ENCODE peak calls at places on chromosomes 1 and 21, in four cellular contexts. D, A, W and U are unnamed samples.

GRCh38 chr1:21855257-21856096 is 43.4 kb downstream of the LDLRAD2 start:
- DNase-seq in D (no peak), A (no peak), W (no peak), U (no peak)

GRCh38 chr1:159831696-159832225 is 5.1 kb downstream of the SLAMF8 start:
- DNase-seq in D (no peak), A (no peak), W (no peak), U (no peak)

GRCh38 chr1:119081267-119081666 is 59.2 kb downstream of the WARS2 start:
- DNase-seq in D (no peak), A (no peak), W (peak; percentile 64), U (no peak)

GRCh38 chr1:160204526-160205241 is 500 bp upstream of the PEA15 start:
- DNase-seq in D (no peak), A (no peak), W (no peak), U (peak; percentile 81)

GRCh38 chr1:15386128-15386824 is 23.4 kb upstream of the EFHD2 start:
- DNase-seq in D (no peak), A (peak; percentile 63), W (no peak), U (no peak)

GRCh38 chr1:1116701-1117468 is 996 bp upstream of the C1orf159 start:
- DNase-seq in D (no peak), A (no peak), W (no peak), U (no peak)

GRCh38 chr1:204558467-204558866 is 42.3 kb downstream of the MDM4 start:
- DNase-seq in D (no peak), A (peak; percentile 33), W (no peak), U (no peak)

GRCh38 chr1:25148673-25149300 is 83.5 kb downstream of the SYF2 start:
- DNase-seq in D (no peak), A (peak; percentile 49), W (no peak), U (no peak)

GRCh38 chr21:36461277-36461917 is 18.5 kb downstream of the CLDN14 start:
- DNase-seq in D (no peak), A (no peak), W (no peak), U (no peak)

GRCh38 chr1:33182452-33182851 is 609 bp upstream of the TRIM62 start:
- DNase-seq in D (no peak), A (peak; percentile 48), W (peak; percentile 65), U (no peak)

GRCh38 chr21:34923626-34924025 is 125.5 kb downstream of the RUNX1 start:
- DNase-seq in D (no peak), A (no peak), W (no peak), U (no peak)

GRCh38 chr1:238115852-238116251 is 225.1 kb upstream of the ZP4 start:
- DNase-seq in D (no peak), A (no peak), W (no peak), U (no peak)

GRCh38 chr1:109161836-109162606 is 48.1 kb downstream of the ELAPOR1 start:
- DNase-seq in D (no peak), A (no peak), W (peak; percentile 89), U (peak; percentile 58)

GRCh38 chr1:155455588-155456195 is 106.9 kb downstream of the ASH1L start:
- DNase-seq in D (no peak), A (no peak), W (peak; percentile 46), U (no peak)

GRCh38 chr1:153776352-153776751 is 1.1 kb downstream of the SLC27A3 start:
- DNase-seq in D (no peak), A (peak; percentile 62), W (no peak), U (no peak)

GRCh38 chr1:207949571-207950195 is 38.8 kb upstream of the CD34 start:
- DNase-seq in D (no peak), A (no peak), W (no peak), U (no peak)

GRCh38 chr1:153515504-153516394 is 20.0 kb downstream of the S100A6 start:
- DNase-seq in D (peak; percentile 43), A (no peak), W (no peak), U (no peak)

GRCh38 chr1:41366428-41367101 is 5.3 kb downstream of the FOXO6 start:
- DNase-seq in D (peak; percentile 38), A (peak; percentile 71), W (no peak), U (no peak)

GRCh38 chr1:78676996-78677395 is 27.4 kb downstream of the IFI44 start:
- DNase-seq in D (no peak), A (no peak), W (no peak), U (no peak)

DNA sequence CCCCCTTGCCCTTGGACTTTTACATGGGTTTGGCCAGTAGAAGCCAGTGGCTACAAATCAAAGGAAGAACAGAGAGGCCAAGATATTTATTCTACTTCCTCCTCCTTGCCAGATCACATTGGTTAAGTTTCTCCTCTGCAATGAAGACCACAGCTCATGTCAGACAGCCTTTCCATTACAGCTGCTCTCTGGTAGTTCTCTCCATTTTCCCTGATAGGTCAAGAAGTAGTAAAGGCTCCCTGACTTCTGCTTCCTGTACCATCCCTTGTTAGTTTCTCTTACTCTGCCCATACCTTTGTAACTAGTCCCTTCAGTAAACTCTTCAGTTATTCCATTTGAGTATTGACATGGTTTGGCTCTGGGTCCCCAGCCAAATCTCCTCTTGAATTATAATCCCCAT is 27.8 kb downstream of the NME7 start:
- DNase-seq in D (no peak), A (no peak), W (no peak), U (no peak)
- TF ChIP-seq CHD1 in D (no peak), A (no peak), W (no peak), U (no peak)

GRCh38 chr1:5976231-5976630 is 16.0 kb downstream of the NPHP4 start:
- DNase-seq in D (no peak), A (no peak), W (no peak), U (no peak)

GRCh38 chr1:5974631-5975030 is 17.6 kb downstream of the NPHP4 start:
- DNase-seq in D (no peak), A (no peak), W (no peak), U (no peak)

GRCh38 chr1:5973771-5974170 is 18.5 kb downstream of the NPHP4 start:
- DNase-seq in D (no peak), A (no peak), W (no peak), U (no peak)

GRCh38 chr1:5976726-5977493 is 15.3 kb downstream of the NPHP4 start:
- DNase-seq in D (no peak), A (no peak), W (no peak), U (no peak)

DNA sequence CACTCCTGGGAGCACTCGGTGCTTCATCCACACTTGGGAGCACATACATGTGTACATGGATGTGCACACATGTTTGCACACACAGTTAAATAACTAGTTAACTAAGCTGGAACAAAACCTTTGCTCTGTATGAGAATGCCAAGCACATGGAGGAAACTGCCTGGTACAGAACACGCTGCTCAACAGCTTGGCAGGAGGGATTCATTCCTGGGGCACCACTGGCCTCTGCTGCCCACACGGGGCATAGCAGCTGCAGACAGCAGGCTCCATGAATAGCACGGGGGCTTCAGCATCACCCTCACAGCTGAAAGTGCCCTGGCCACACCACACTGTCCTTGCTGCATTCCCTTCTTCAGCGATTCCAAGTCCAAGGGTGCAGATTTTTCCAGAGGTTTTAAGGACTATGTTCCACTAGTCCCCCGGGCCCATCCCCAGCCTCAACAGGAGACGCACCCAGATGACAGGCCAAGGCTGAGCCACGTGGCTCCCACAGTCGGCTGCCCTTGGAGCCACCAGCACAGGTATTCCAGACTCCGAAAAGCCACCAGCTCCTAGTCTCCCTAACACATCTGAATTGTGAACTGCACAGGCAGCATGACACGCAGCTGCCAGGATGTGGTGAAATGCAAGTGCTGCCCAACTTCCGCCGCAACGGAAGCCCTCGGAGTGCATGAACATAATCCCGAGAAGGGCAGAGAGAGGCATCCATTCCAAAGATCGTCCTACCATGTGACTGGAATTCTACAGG is 16.9 kb downstream of the NPHP4 start:
- DNase-seq in D (no peak), A (peak; percentile 73), W (peak; percentile 64), U (no peak)
- TF ChIP-seq CHD1 in D (no peak), A (no peak), W (no peak), U (no peak)

GRCh38 chr1:157388057-157388456 is 164.3 kb downstream of the FCRL5 start:
- DNase-seq in D (no peak), A (no peak), W (no peak), U (no peak)

DNA sequence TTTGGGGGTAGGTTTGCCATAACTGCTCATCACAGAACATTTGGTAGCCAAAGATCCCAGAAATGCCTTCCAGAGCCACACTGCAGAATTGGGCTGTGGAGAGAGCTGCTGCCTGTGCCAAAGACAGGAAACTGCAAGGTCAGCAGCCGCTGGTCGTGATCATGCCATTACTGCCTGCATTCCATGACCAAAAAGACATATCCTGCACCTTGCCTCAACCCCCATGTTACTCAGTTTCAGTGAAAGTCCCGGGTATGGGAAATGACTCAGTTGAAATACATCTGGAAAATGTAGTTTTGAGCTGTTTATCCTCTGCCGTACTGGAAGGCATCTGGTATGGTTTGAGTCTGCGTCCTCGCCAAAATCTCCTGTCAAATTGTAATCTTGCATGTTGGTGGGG is 161.7 kb downstream of the FCRL5 start:
- DNase-seq in D (no peak), A (no peak), W (peak; percentile 30), U (no peak)
- TF ChIP-seq CHD1 in D (no peak), A (no peak), W (no peak), U (no peak)

DNA sequence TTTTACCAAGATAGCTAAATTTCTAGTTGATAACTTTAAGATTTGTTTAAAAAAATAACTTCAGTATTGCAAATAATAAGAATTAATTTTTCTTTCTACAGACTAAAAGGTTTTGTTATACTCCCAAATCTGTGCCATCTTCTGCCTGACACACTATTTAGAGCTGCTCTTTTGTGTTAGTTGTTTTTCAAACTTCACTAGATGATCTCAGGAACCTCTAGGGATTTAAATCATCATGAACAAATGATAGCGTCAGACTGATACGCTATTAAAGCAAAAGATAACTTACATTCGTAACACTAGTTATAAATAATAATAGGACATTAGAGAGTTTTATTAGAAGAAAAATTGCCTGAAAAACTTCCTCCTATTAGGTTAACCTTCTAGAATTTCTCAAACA is 243.1 kb upstream of the CXADR start:
- DNase-seq in D (no peak), A (no peak), W (no peak), U (no peak)
- TF ChIP-seq CHD1 in D (no peak), A (no peak), W (no peak), U (no peak)

GRCh38 chr21:16587141-16587570 is 857.4 kb downstream of the USP25 start:
- DNase-seq in D (no peak), A (no peak), W (peak; percentile 65), U (no peak)

GRCh38 chr21:16588433-16588860 is 858.7 kb downstream of the USP25 start:
- DNase-seq in D (no peak), A (no peak), W (peak; percentile 84), U (no peak)

GRCh38 chr21:16589499-16589898 is 859.7 kb downstream of the USP25 start:
- DNase-seq in D (no peak), A (no peak), W (no peak), U (no peak)

GRCh38 chr21:16589046-16589445 is 859.3 kb downstream of the USP25 start:
- DNase-seq in D (no peak), A (no peak), W (no peak), U (no peak)

GRCh38 chr21:16587671-16588379 is 858.0 kb downstream of the USP25 start:
- DNase-seq in D (no peak), A (no peak), W (peak; percentile 77), U (no peak)
- TF ChIP-seq CHD1 in D (no peak), A (no peak), W (no peak), U (no peak)

GRCh38 chr1:9201421-9202239 is 32.9 kb upstream of the H6PD start:
- DNase-seq in D (no peak), A (no peak), W (peak; percentile 86), U (no peak)
- TF ChIP-seq CHD1 in D (no peak), A (no peak), W (no peak), U (no peak)

GRCh38 chr1:17531682-17532487 is 7.6 kb upstream of the ARHGEF10L start:
- DNase-seq in D (no peak), A (no peak), W (no peak), U (no peak)
- TF ChIP-seq CHD1 in D (no peak), A (no peak), W (no peak), U (no peak)